ENCODE peak calls at places on chromosomes 2 and 18, in five cellular contexts. J is fibroblast of mammary gland, X is osteocyte, B is foreskin fibroblast, Y is dorsolateral prefrontal cortex. Z is an unnamed sample.
A peak's percentile ranks its signal among the peaks of the same experiment; 100 is the strongest.

GRCh38 chr2:221087779-221088178 is 484.3 kb downstream of the EPHA4 start:
- DNase-seq in J (no peak), X (no peak), B (no peak), Y (no peak), Z (no peak)

GRCh38 chr2:70616168-70616694 is 62.6 kb upstream of the TGFA start:
- DNase-seq in J (no peak), X (no peak), B (no peak), Y (no peak), Z (no peak)

GRCh38 chr2:101518470-101519172 is 43.7 kb upstream of the RFX8 start:
- DNase-seq in J (peak; percentile 70), X (no peak), B (peak; percentile 89), Y (peak; percentile 67), Z (no peak)

GRCh38 chr2:162967137-162967536 is 128.6 kb upstream of the KCNH7 start:
- DNase-seq in J (no peak), X (no peak), B (no peak), Y (no peak), Z (no peak)

GRCh38 chr18:23835506-23835905 is 146.3 kb downstream of the LAMA3 start:
- DNase-seq in J (peak; percentile 64), X (no peak), B (peak; percentile 36), Y (no peak), Z (no peak)

GRCh38 chr2:40256649-40257048 is 195.2 kb downstream of the SLC8A1 start:
- DNase-seq in J (no peak), X (no peak), B (peak; percentile 31), Y (no peak), Z (no peak)

GRCh38 chr2:26034597-26035067 is 748 bp downstream of the RAB10 start:
- DNase-seq in J (no peak), X (no peak), B (no peak), Y (no peak), Z (no peak)

GRCh38 chr2:36439084-36439483 is 83.5 kb downstream of the CRIM1 start:
- DNase-seq in J (no peak), X (no peak), B (no peak), Y (no peak), Z (no peak)

GRCh38 chr2:70328921-70329561 is 27.2 kb upstream of the FAM136A start:
- DNase-seq in J (no peak), X (no peak), B (no peak), Y (no peak), Z (no peak)

GRCh38 chr2:65350714-65351113 is 81.7 kb downstream of the SPRED2 start:
- DNase-seq in J (no peak), X (no peak), B (peak; percentile 35), Y (no peak), Z (no peak)
- TF ChIP-seq CTCF in J (peak; percentile 37), X (peak; percentile 39), B (peak; percentile 23), Y (no peak), Z (peak; percentile 50)

DNA sequence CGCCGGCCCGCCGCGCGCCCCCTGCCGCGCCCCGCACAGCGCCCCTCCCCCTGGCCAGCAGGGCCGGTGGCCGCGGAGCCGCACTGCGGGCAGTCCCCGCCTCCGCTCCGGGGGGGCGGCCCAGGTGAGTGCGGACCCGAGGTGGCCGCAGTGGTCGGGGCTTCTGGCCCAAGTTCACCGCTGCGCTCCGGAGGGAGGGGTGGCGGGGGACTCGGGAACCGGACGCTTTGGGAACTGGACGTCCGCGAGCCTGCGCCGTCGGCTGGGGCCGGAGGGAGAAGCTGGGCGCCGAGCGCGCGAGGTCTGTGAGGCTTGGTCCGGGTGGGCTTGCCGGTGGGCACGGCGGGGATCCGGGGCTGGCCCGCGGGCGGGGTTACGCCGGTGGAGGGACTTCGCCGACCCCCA is 587 bp upstream of the LDLRAD4 start:
- DNase-seq in J (no peak), X (no peak), B (peak; percentile 12), Y (no peak), Z (no peak)
- TF ChIP-seq CTCF in J (no peak), X (no peak), B (no peak), Y (no peak), Z (no peak)

DNA sequence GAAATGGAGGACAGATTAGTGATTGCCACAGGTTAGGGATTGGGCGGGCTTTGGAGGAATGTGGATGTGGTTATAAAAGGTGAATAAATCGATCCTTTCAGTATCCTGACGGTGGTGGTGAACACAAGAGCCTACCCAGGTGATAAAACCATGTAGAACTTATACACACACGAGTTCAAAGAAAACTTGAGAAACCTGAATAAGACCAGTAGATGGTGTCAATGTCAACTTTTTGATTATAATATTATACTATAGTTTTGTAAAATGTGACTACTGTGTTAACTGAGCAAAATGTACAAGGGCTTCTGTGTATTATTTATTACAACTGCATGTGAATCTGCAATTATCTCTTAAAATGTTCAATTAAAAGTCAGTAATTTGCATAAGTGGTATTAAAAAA is 136.3 kb downstream of the ERBB4 start:
- DNase-seq in J (no peak), X (no peak), B (no peak), Y (no peak), Z (no peak)
- TF ChIP-seq CTCF in J (no peak), X (peak; percentile 36), B (no peak), Y (peak; percentile 45), Z (no peak)

GRCh38 chr2:85830645-85831044 is 58.1 kb downstream of the ST3GAL5 start:
- DNase-seq in J (no peak), X (no peak), B (no peak), Y (no peak), Z (no peak)
- TF ChIP-seq CTCF in J (peak; percentile 17), X (no peak), B (no peak), Y (no peak), Z (no peak)

GRCh38 chr18:27263369-27263768 is 78.3 kb upstream of the CHST9 start:
- DNase-seq in J (no peak), X (no peak), B (no peak), Y (no peak), Z (no peak)
- TF ChIP-seq CTCF in J (no peak), X (no peak), B (no peak), Y (no peak), Z (no peak)

GRCh38 chr18:70169747-70170146 is 35.7 kb downstream of the RTTN start:
- DNase-seq in J (no peak), X (no peak), B (no peak), Y (no peak), Z (no peak)

GRCh38 chr18:70166668-70167067 is 38.8 kb downstream of the RTTN start:
- DNase-seq in J (no peak), X (no peak), B (no peak), Y (no peak), Z (no peak)

GRCh38 chr18:70160075-70160678 is 45.3 kb downstream of the RTTN start:
- DNase-seq in J (no peak), X (no peak), B (no peak), Y (no peak), Z (no peak)

GRCh38 chr18:70165936-70166335 is 39.6 kb downstream of the RTTN start:
- DNase-seq in J (no peak), X (no peak), B (no peak), Y (no peak), Z (no peak)
- TF ChIP-seq CTCF in J (no peak), X (no peak), B (no peak), Y (no peak), Z (no peak)

GRCh38 chr2:144426355-144426754 is 93.6 kb downstream of the ZEB2 start:
- DNase-seq in J (no peak), X (no peak), B (no peak), Y (no peak), Z (no peak)

GRCh38 chr2:144426981-144427479 is 92.9 kb downstream of the ZEB2 start:
- DNase-seq in J (peak; percentile 78), X (no peak), B (peak; percentile 50), Y (no peak), Z (peak; percentile 29)

GRCh38 chr2:144421606-144422510 is 98.1 kb downstream of the ZEB2 start:
- DNase-seq in J (peak; percentile 61), X (no peak), B (peak; percentile 25), Y (no peak), Z (no peak)

GRCh38 chr2:144429396-144430112 is 90.4 kb downstream of the ZEB2 start:
- DNase-seq in J (no peak), X (no peak), B (no peak), Y (no peak), Z (no peak)

DNA sequence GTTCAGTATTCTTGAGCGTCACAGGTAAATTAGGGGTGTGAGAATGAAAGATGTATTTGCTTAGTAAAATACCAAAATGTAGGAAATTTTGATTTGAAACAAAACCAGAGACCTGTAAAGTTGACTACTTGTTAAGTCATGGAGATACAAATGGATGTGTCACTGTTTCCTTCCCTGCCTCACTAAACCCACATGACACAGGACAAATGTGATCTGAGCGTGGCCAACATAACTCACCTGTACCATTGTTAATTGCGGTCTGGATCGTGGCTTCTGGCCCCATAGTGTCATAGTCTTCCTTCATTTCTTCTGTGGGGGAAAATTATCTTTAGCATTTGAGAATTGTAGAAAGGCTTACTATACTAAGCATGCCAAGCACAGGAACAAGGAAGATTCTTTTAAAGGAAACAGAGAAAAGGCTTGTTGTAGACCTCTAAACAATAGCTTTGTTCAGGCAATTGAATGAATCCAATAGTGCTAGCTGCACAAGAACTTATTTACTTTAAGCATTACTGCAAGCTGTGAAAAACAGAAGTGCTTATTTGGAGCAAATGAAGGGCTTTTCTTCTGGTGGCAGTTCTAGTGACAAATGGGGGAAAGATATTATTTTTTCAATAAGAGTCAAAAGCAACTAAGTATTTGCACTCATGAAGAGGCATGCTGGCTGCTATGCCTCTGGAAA is 95.2 kb downstream of the ZEB2 start:
- DNase-seq in J (no peak), X (no peak), B (no peak), Y (no peak), Z (no peak)
- TF ChIP-seq CTCF in J (no peak), X (no peak), B (no peak), Y (peak; percentile 28), Z (no peak)

GRCh38 chr2:132503621-132504200 is 87.1 kb downstream of the GPR39 start:
- DNase-seq in J (peak; percentile 68), X (no peak), B (peak; percentile 55), Y (no peak), Z (no peak)
- TF ChIP-seq CTCF in J (no peak), X (no peak), B (no peak), Y (no peak), Z (no peak)

GRCh38 chr2:65282492-65283053 is 54.9 kb downstream of the ACTR2 start:
- DNase-seq in J (no peak), X (peak; percentile 53), B (no peak), Y (no peak), Z (no peak)
- TF ChIP-seq CTCF in J (no peak), X (no peak), B (no peak), Y (no peak), Z (no peak)

Z was measured in AG04450.